ENCODE peak calls at places on chromosome 9, in six cellular contexts. D, K, E, W, I and R are unnamed samples.

GRCh38 chr9:82168585-82168984 is 180.0 kb downstream of the SPATA31D1 start:
- DNase-seq in D (peak; percentile 83), K (no peak), E (peak; percentile 73), W (no peak), I (no peak), R (no peak)

GRCh38 chr9:129258823-129259301 is 80.8 kb upstream of the IER5L start:
- DNase-seq in D (peak; percentile 37), K (no peak), E (no peak), W (no peak), I (no peak), R (no peak)

GRCh38 chr9:21789541-21790037 is 12.8 kb upstream of the MTAP start:
- DNase-seq in D (no peak), K (peak; percentile 16), E (peak; percentile 87), W (peak; percentile 35), I (no peak), R (peak; percentile 66)

GRCh38 chr9:7656648-7657047 is 142.9 kb downstream of the DMAC1 start:
- DNase-seq in D (peak; percentile 62), K (no peak), E (no peak), W (no peak), I (no peak), R (no peak)

GRCh38 chr9:15104826-15105420 is 194.7 kb upstream of the FREM1 start:
- DNase-seq in D (peak; percentile 57), K (no peak), E (peak; percentile 49), W (peak; percentile 78), I (no peak), R (no peak)

GRCh38 chr9:131707677-131708612 is 31.9 kb downstream of the RAPGEF1 start:
- DNase-seq in D (peak; percentile 53), K (no peak), E (no peak), W (no peak), I (no peak), R (peak; percentile 62)

GRCh38 chr9:69573666-69574456 is 98.3 kb downstream of the APBA1 start:
- DNase-seq in D (no peak), K (no peak), E (no peak), W (no peak), I (no peak), R (no peak)

GRCh38 chr9:119938871-119939270 is 569.6 kb upstream of the BRINP1 start:
- DNase-seq in D (no peak), K (no peak), E (no peak), W (no peak), I (no peak), R (no peak)

GRCh38 chr9:83304686-83305085 is 233.5 kb downstream of the FRMD3 start:
- DNase-seq in D (peak; percentile 39), K (peak; percentile 46), E (no peak), W (no peak), I (no peak), R (no peak)

GRCh38 chr9:3478549-3478953 is 47.2 kb downstream of the RFX3 start:
- DNase-seq in D (peak; percentile 84), K (no peak), E (peak; percentile 49), W (no peak), I (no peak), R (no peak)

GRCh38 chr9:133935328-133936040 is 56.6 kb downstream of the VAV2 start:
- DNase-seq in D (no peak), K (peak; percentile 56), E (no peak), W (no peak), I (no peak), R (no peak)